ENCODE peak calls at places on chromosomes 11 and 22, in ten cellular contexts. Y is prostate gland, W is nephron progenitor cell, S is MM.1S, Q is fibroblast of pulmonary artery, X is neural crest cell, D is type B pancreatic cell, E is mesothelial cell of epicardium, T is lung, U is GM06990. G is an unnamed sample.
A peak's percentile ranks its signal among the peaks of the same experiment; 100 is the strongest.

GRCh38 chr11:9060700-9061111 is 30.7 kb downstream of the SCUBE2 start:
- DNase-seq in Y (no peak), W (no peak), S (peak; percentile 51), Q (no peak), X (no peak), D (no peak), E (no peak), T (no peak), U (peak; percentile 74), G (peak; percentile 79)

GRCh38 chr11:88480217-88480616 is 142.7 kb upstream of the CTSC start:
- DNase-seq in Y (no peak), W (no peak), S (no peak), Q (peak; percentile 93), X (no peak), D (no peak), E (no peak), T (no peak), U (no peak), G (no peak)

GRCh38 chr11:59097113-59097708 is 9.8 kb upstream of the FAM111B start:
- DNase-seq in Y (peak; percentile 36), W (peak; percentile 54), S (peak; percentile 59), Q (peak; percentile 72), X (peak; percentile 51), D (no peak), E (no peak), T (peak; percentile 60), U (peak; percentile 29), G (no peak)

GRCh38 chr22:30843245-30843644 is 125.3 kb downstream of the MORC2 start:
- DNase-seq in Y (no peak), W (no peak), S (no peak), Q (no peak), X (no peak), D (peak; percentile 8), E (no peak), T (no peak), U (no peak), G (no peak)

GRCh38 chr11:80798189-80798588 is 1357.4 kb upstream of the TENM4 start:
- DNase-seq in Y (no peak), W (no peak), S (no peak), Q (no peak), X (no peak), D (no peak), E (no peak), T (no peak), U (no peak), G (no peak)

GRCh38 chr11:75523189-75523588 is 2.6 kb downstream of the GDPD5 start:
- DNase-seq in Y (no peak), W (no peak), S (peak; percentile 13), Q (no peak), X (no peak), D (no peak), E (no peak), T (no peak), U (no peak), G (peak; percentile 42)

GRCh38 chr11:66183581-66184048 is 84.8 kb upstream of the RAB1B start:
- DNase-seq in Y (no peak), W (no peak), S (no peak), Q (no peak), X (no peak), D (no peak), E (no peak), T (no peak), U (no peak), G (no peak)

GRCh38 chr11:15901046-15901445 is 455.3 kb downstream of the SOX6 start:
- DNase-seq in Y (no peak), W (peak; percentile 19), S (no peak), Q (peak; percentile 48), X (no peak), D (no peak), E (no peak), T (no peak), U (no peak), G (no peak)

GRCh38 chr11:65378208-65378927 is 4.1 kb downstream of the SLC25A45 start:
- DNase-seq in Y (no peak), W (no peak), S (no peak), Q (no peak), X (no peak), D (no peak), E (no peak), T (no peak), U (no peak), G (no peak)

GRCh38 chr22:48710410-48710809 is 1117.3 kb downstream of the BRD1 start:
- DNase-seq in Y (no peak), W (no peak), S (no peak), Q (no peak), X (no peak), D (no peak), E (no peak), T (no peak), U (no peak), G (no peak)

GRCh38 chr11:16986434-16987204 is 27.6 kb downstream of the PLEKHA7 start:
- DNase-seq in Y (peak; percentile 78), W (peak; percentile 26), S (peak; percentile 94), Q (no peak), X (no peak), D (no peak), E (no peak), T (peak; percentile 73), U (peak; percentile 61), G (peak; percentile 80)

DNA sequence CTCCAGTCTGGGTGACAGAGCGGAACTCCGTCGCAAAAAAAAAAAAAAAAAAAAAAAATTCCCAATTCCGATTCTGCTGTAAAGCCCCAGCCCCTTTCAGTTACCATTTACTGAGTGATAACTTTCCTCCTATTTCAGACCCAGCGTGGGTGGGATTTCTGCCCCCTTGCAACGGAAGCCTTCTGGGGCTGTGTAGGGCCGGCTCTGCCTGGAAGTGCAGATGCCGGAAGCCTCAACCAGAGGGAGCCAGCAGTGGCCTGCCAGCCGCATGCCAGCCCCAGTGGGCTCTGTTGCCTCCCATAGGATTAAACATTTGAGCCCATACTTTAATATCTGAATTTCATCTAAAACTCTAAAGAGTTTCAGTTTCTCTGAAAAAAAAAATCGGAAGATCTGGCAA is 60.0 kb upstream of the NUP50 start:
- DNase-seq in Y (no peak), W (no peak), S (no peak), Q (no peak), X (no peak), D (no peak), E (no peak), T (no peak), U (no peak), G (no peak)
- TF ChIP-seq CTCF in Y (no peak), W (no peak), S (no peak), Q (peak; percentile 15), X (no peak), D (peak; percentile 28), E (no peak), T (no peak), U (no peak), G (no peak)

DNA sequence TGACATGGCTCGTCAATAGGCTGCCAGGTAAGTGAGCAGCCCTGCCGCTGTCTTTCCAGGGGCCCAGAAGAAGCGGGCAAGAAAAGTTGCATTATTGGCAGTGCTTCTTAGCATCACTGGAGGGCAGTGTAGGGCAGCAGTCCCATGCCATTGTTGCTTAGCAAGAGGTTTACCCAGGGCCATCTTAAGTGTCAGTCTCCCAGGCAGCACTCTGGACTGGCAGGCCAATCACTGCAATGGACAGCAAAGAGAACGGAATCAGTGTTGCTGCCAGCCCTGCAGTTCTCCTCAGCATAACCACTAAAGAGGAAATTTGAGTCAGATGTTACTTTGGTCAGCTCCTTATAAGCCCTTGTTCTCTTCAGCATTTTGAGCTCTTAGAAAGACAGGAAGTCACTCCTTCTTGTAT is 13.4 kb upstream of the GRK2 start:
- DNase-seq in Y (no peak), W (no peak), S (peak; percentile 53), Q (peak; percentile 63), X (no peak), D (no peak), E (no peak), T (no peak), U (no peak), G (no peak)
- TF ChIP-seq CTCF in Y (peak; percentile 22), W (peak; percentile 17), S (peak; percentile 47), Q (peak; percentile 48), X (peak; percentile 49), D (peak; percentile 53), E (no peak), T (no peak), U (peak; percentile 29), G (peak; percentile 36)

GRCh38 chr11:124778281-124778680 is 16.2 kb upstream of the ESAM start:
- DNase-seq in Y (no peak), W (no peak), S (no peak), Q (no peak), X (no peak), D (no peak), E (no peak), T (no peak), U (no peak), G (no peak)
- TF ChIP-seq CTCF in Y (no peak), W (no peak), S (no peak), Q (peak; percentile 29), X (peak; percentile 33), D (peak; percentile 46), E (no peak), T (no peak), U (no peak), G (peak; percentile 8)

GRCh38 chr11:36540998-36541397 is 26.8 kb upstream of the RAG1 start:
- DNase-seq in Y (no peak), W (no peak), S (peak; percentile 78), Q (peak; percentile 69), X (no peak), D (no peak), E (no peak), T (no peak), U (peak; percentile 29), G (peak; percentile 66)
- TF ChIP-seq CTCF in Y (no peak), W (no peak), S (peak; percentile 72), Q (peak; percentile 46), X (peak; percentile 30), D (peak; percentile 24), E (no peak), T (peak; percentile 5), U (peak; percentile 54), G (peak; percentile 56)

DNA sequence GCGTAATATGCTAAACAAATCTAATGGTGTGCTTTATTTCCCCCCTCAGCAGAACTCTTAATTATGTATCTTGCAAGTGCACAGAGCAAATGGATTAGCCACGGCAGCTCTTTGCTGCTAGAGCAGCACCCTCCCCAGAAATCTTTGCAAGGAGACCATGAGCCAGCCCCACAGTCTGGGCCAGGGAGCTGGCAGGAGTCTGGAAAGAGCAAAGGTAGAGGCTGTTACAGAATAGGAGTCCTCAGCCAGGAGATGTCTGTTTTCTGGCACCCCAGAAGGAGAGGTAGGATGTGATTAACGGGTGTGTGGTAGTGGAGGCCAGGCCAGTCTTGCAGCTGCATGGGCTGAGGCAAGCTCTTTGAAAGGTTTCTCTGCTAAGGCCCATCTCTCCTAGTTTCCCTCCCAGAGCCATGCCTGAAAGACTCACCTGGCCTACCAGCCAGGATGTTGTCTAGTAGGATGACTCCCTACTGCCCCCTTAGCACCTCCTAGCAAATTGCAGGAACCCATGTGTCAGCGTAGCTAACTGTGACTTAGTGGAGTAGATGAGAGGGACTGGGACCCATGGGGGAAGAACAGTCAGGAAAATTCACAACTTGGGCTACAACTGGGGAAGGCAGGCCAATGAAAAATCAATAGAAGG is 557.2 kb downstream of the BUD13 start:
- DNase-seq in Y (no peak), W (no peak), S (no peak), Q (no peak), X (no peak), D (no peak), E (no peak), T (no peak), U (no peak), G (no peak)
- TF ChIP-seq CTCF in Y (no peak), W (peak; percentile 35), S (peak; percentile 19), Q (no peak), X (peak; percentile 39), D (peak; percentile 56), E (peak; percentile 18), T (no peak), U (peak; percentile 53), G (peak; percentile 25)